ENCODE peak calls at places on chromosomes 4 and X, in six cellular contexts. X, O, S, V, Q and P are unnamed samples.

GRCh38 chrX:49884290-49884862 is 5.1 kb downstream of the USP27X start:
- DNase-seq in X (peak), O (peak), S (peak), V (peak), Q (peak), P (peak)

GRCh38 chr4:76687730-76688441 is 210.1 kb downstream of the SOWAHB start:
- DNase-seq in X (no peak), O (no peak), S (no peak), V (no peak), Q (no peak), P (no peak)

GRCh38 chr4:8559011-8559410 is 21.2 kb upstream of the GPR78 start:
- DNase-seq in X (no peak), O (no peak), S (no peak), V (no peak), Q (no peak), P (no peak)

GRCh38 chrX:41922125-41922521 is 1.2 kb downstream of the CASK start:
- DNase-seq in X (no peak), O (no peak), S (no peak), V (no peak), Q (no peak), P (no peak)

GRCh38 chr4:183098723-183099536 is at the start of gene WWC2:
- DNase-seq in X (peak), O (peak), S (peak), V (peak), Q (peak), P (peak)

GRCh38 chr4:73816814-73817213 is 19.7 kb upstream of the CXCL6 start:
- DNase-seq in X (no peak), O (no peak), S (no peak), V (no peak), Q (no peak), P (no peak)

GRCh38 chr4:37304612-37305011 is 60.1 kb downstream of the NWD2 start:
- DNase-seq in X (no peak), O (no peak), S (no peak), V (no peak), Q (no peak), P (no peak)

GRCh38 chr4:184191267-184191666 is 26.4 kb downstream of the ENPP6 start:
- DNase-seq in X (no peak), O (no peak), S (no peak), V (no peak), Q (no peak), P (no peak)

GRCh38 chrX:102840871-102841705 is 96.0 kb upstream of the RAB40AL start:
- DNase-seq in X (no peak), O (no peak), S (no peak), V (no peak), Q (no peak), P (no peak)

GRCh38 chrX:110145854-110146253 is 142.9 kb downstream of the TMEM164 start:
- DNase-seq in X (no peak), O (peak), S (peak), V (no peak), Q (no peak), P (no peak)

GRCh38 chr4:157115613-157116340 is 39.8 kb downstream of the GLRB start:
- DNase-seq in X (no peak), O (peak), S (no peak), V (no peak), Q (no peak), P (no peak)

GRCh38 chrX:104697264-104697663 is 131.3 kb downstream of the IL1RAPL2 start:
- DNase-seq in X (no peak), O (no peak), S (no peak), V (no peak), Q (no peak), P (no peak)

GRCh38 chr4:24850669-24851068 is 55.3 kb downstream of the SOD3 start:
- DNase-seq in X (no peak), O (no peak), S (no peak), V (no peak), Q (no peak), P (no peak)

GRCh38 chrX:51892921-51893745 is at the start of gene MAGED1:
- DNase-seq in X (peak), O (peak), S (peak), V (peak), Q (peak), P (peak)

GRCh38 chr4:134687646-134688628 is 486.3 kb upstream of the PABPC4L start:
- DNase-seq in X (no peak), O (no peak), S (no peak), V (no peak), Q (no peak), P (no peak)

GRCh38 chr4:132395576-132395975 is 753.5 kb upstream of the PCDH10 start:
- DNase-seq in X (no peak), O (no peak), S (no peak), V (no peak), Q (no peak), P (no peak)

GRCh38 chr4:112888617-112889016 is 160.8 kb upstream of the ANK2 start:
- DNase-seq in X (no peak), O (no peak), S (no peak), V (no peak), Q (no peak), P (no peak)

GRCh38 chrX:133749370-133749769 is 236.0 kb downstream of the GPC3 start:
- DNase-seq in X (no peak), O (no peak), S (no peak), V (no peak), Q (no peak), P (no peak)

GRCh38 chr4:80264352-80264647 is 2.2 kb upstream of the FGF5 start:
- DNase-seq in X (no peak), O (no peak), S (no peak), V (no peak), Q (no peak), P (no peak)

GRCh38 chr4:95693594-95693993 is 144.8 kb upstream of the UNC5C start:
- DNase-seq in X (no peak), O (no peak), S (no peak), V (peak), Q (no peak), P (no peak)

GRCh38 chrX:3504916-3505315 is 158.5 kb upstream of the MXRA5 start:
- DNase-seq in X (no peak), O (no peak), S (no peak), V (no peak), Q (no peak), P (no peak)

GRCh38 chr4:8346838-8347605 is 77.5 kb downstream of the HTRA3 start:
- DNase-seq in X (no peak), O (no peak), S (peak), V (no peak), Q (peak), P (no peak)

GRCh38 chr4:153731239-153731638 is 28.6 kb downstream of the RNF175 start:
- DNase-seq in X (no peak), O (no peak), S (no peak), V (no peak), Q (no peak), P (no peak)

GRCh38 chr4:55609393-55609821 is 17.4 kb upstream of the PDCL2 start:
- DNase-seq in X (no peak), O (no peak), S (no peak), V (no peak), Q (no peak), P (peak)

GRCh38 chr4:76874176-76874575 is 23.8 kb downstream of the SOWAHB start:
- DNase-seq in X (no peak), O (no peak), S (no peak), V (no peak), Q (no peak), P (no peak)

GRCh38 chr4:145792429-145792828 is 112.5 kb downstream of the C4orf51 start:
- DNase-seq in X (no peak), O (no peak), S (no peak), V (no peak), Q (no peak), P (no peak)

GRCh38 chrX:137587151-137587550 is 21.2 kb downstream of the ZIC3 start:
- DNase-seq in X (no peak), O (no peak), S (no peak), V (no peak), Q (no peak), P (no peak)

GRCh38 chr4:56241500-56241899 is 145.8 kb downstream of the AASDH start:
- DNase-seq in X (peak), O (no peak), S (no peak), V (no peak), Q (no peak), P (no peak)

DNA sequence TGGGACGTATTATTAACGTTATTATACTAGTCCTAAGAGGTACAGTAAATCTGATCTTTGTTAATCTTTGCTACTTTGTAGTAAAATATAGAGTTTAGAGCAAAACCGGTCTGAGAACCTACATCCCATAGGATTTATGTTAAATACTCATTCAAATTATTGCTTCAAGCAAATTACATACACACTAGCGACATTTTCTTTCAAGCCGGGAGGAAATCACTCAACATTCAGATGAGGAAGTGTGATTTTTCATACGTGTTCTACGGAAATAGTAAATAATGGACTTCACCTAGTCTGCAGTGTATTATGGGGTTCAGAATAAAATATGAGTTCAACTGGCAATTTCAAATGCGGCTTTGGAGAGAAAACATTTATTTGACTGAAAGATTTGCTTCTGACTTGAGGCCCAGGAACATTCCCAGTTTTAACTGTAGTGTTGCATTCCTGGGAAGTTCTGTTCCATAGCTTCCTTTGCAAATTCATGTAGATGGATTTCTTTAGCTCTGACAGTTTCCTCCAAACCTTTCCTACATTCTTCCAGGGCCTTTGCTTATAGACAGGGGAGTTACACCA is 5.2 kb upstream of the HAND2 start:
- DNase-seq in X (no peak), O (no peak), S (no peak), V (no peak), Q (no peak), P (no peak)
- H3K4me3 ChIP-seq in X (no peak), O (no peak), S (no peak), V (no peak), Q (peak), P (no peak)

GRCh38 chr4:185566972-185567749 is 31.9 kb upstream of the PDLIM3 start:
- DNase-seq in X (peak), O (no peak), S (peak), V (no peak), Q (no peak), P (no peak)
- TF ChIP-seq EP300 in X (no peak), O (no peak), S (peak), V (no peak), Q (no peak), P (peak)

GRCh38 chrX:131843996-131844395 is 179.1 kb upstream of the STK26 start:
- DNase-seq in X (no peak), O (no peak), S (no peak), V (no peak), Q (no peak), P (no peak)

GRCh38 chrX:131845201-131845600 is 177.9 kb upstream of the STK26 start:
- DNase-seq in X (no peak), O (no peak), S (no peak), V (no peak), Q (no peak), P (no peak)

GRCh38 chrX:131841496-131842410 is 181.3 kb upstream of the STK26 start:
- DNase-seq in X (peak), O (peak), S (no peak), V (no peak), Q (peak), P (peak)

GRCh38 chrX:131837325-131837724 is 185.8 kb upstream of the STK26 start:
- DNase-seq in X (no peak), O (no peak), S (no peak), V (no peak), Q (no peak), P (no peak)

DNA sequence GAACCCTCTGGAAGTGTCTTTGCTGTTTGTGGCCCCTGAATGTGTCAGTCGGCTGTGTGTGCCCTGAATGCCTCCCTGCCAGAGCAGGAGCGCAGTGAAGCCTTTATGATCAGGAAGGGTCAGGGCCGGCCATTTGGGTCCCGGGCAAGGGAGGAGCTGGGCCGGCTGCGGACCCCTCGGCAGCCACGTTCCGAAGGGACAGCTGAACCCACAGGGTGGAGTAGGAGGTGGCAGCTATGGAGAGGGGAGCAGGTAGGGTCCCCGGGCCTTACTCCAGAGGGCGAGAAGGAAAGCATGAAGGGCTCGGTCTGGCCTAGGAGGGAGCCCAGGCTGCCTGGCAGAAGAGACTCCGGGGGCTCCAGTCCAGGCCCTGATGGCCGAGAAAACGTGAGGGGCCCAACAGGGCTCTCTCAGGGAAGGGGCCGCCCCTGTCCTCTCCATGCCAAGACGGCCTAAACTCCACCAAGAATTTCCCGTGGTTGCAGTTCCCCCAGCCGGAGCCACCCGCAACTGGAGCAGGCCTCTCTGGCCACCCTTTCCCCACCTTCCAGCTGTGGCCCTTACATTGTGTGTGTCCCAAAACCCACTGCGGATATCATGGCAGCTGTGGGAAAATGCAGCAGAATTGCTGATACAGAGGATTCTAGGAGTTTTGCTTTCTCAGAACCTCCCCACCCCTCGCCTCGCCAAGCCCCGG is 182.2 kb upstream of the STK26 start:
- DNase-seq in X (no peak), O (no peak), S (no peak), V (no peak), Q (no peak), P (no peak)
- H3K4me3 ChIP-seq in X (peak), O (no peak), S (no peak), V (no peak), Q (no peak), P (no peak)

GRCh38 chr4:163335384-163335783 is 3.0 kb upstream of the NPY1R start:
- DNase-seq in X (no peak), O (no peak), S (no peak), V (no peak), Q (no peak), P (no peak)
- TF ChIP-seq EP300 in X (no peak), O (no peak), S (no peak), V (no peak), Q (no peak), P (no peak)

GRCh38 chr4:1514612-1515011 is 108.4 kb upstream of the NKX1-1 start:
- DNase-seq in X (no peak), O (no peak), S (no peak), V (no peak), Q (no peak), P (no peak)

GRCh38 chr4:1511441-1512041 is 105.3 kb upstream of the NKX1-1 start:
- DNase-seq in X (peak), O (peak), S (peak), V (no peak), Q (no peak), P (peak)

GRCh38 chr4:1513936-1514483 is 107.8 kb upstream of the NKX1-1 start:
- DNase-seq in X (no peak), O (no peak), S (no peak), V (no peak), Q (no peak), P (no peak)

GRCh38 chr4:1512081-1512737 is 106.0 kb upstream of the NKX1-1 start:
- DNase-seq in X (no peak), O (no peak), S (no peak), V (no peak), Q (no peak), P (no peak)

GRCh38 chr4:1512738-1513660 is 106.8 kb upstream of the NKX1-1 start:
- DNase-seq in X (peak), O (peak), S (no peak), V (no peak), Q (peak), P (peak)
- H3K4me3 ChIP-seq in X (peak), O (peak), S (no peak), V (peak), Q (peak), P (peak)

GRCh38 chrX:37876716-37877115 is 29.3 kb upstream of the DYNLT3 start:
- DNase-seq in X (no peak), O (no peak), S (no peak), V (no peak), Q (no peak), P (no peak)

GRCh38 chrX:37872303-37872655 is 24.9 kb upstream of the DYNLT3 start:
- DNase-seq in X (no peak), O (no peak), S (no peak), V (no peak), Q (no peak), P (no peak)

GRCh38 chrX:37873220-37873619 is 25.8 kb upstream of the DYNLT3 start:
- DNase-seq in X (no peak), O (no peak), S (no peak), V (no peak), Q (no peak), P (no peak)

GRCh38 chrX:37867509-37868153 is 20.3 kb upstream of the DYNLT3 start:
- DNase-seq in X (no peak), O (no peak), S (no peak), V (no peak), Q (no peak), P (no peak)

GRCh38 chrX:37871626-37872302 is 24.4 kb upstream of the DYNLT3 start:
- DNase-seq in X (no peak), O (peak), S (no peak), V (no peak), Q (peak), P (no peak)
- TF ChIP-seq EP300 in X (no peak), O (no peak), S (no peak), V (no peak), Q (no peak), P (no peak)

GRCh38 chr4:85431881-85432280 is 43.1 kb upstream of the ARHGAP24 start:
- DNase-seq in X (no peak), O (no peak), S (no peak), V (no peak), Q (no peak), P (no peak)
- H3K4me3 ChIP-seq in X (no peak), O (no peak), S (no peak), V (no peak), Q (no peak), P (no peak)

DNA sequence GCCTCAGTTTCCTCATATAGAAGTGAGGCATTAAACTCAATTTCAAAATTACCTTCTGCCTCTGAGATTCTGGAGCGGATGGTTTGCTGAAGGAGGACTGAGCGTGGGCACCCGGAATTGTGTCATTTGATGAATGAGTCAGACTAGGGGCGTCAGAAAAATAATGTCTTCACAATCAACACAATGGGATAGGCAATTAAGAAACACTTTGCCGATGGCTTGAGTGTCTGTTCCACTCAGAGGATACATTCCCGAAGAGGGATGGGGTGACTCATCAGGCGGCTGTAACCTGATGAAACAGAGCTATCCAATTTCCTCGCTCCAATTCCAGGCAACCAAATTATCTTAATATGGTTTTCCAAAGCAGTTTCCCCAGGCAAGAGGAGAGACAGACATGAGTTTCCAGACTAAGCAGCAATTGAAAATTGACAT is 1.2 kb upstream of the CHRNA9 start:
- DNase-seq in X (no peak), O (peak), S (peak), V (no peak), Q (no peak), P (no peak)
- TF ChIP-seq EP300 in X (no peak), O (no peak), S (no peak), V (no peak), Q (no peak), P (no peak)